ENCODE peak calls at places on chromosomes 2 and 18, in four cellular contexts. One of them, this sample, is unnamed.

GRCh38 chr2:15238028-15238427 is 323.1 kb downstream of the NBAS start:
- DNase-seq in HCT116: no peak
- DNase-seq in brain microvascular endothelial cell: no peak
- DNase-seq in upper lobe of right lung: no peak
- DNase-seq in this sample: no peak

GRCh38 chr2:207337234-207338219 is 171.8 kb upstream of the KLF7 start:
- DNase-seq in HCT116: peak
- DNase-seq in brain microvascular endothelial cell: peak
- DNase-seq in upper lobe of right lung: no peak
- DNase-seq in this sample: no peak

GRCh38 chr2:8249191-8249590 is 432.7 kb upstream of the ID2 start:
- DNase-seq in HCT116: no peak
- DNase-seq in brain microvascular endothelial cell: no peak
- DNase-seq in upper lobe of right lung: no peak
- DNase-seq in this sample: no peak

GRCh38 chr18:49875783-49876182 is 62.5 kb upstream of the ACAA2 start:
- DNase-seq in HCT116: no peak
- DNase-seq in brain microvascular endothelial cell: no peak
- DNase-seq in upper lobe of right lung: no peak
- DNase-seq in this sample: no peak

GRCh38 chr2:216082805-216083204 is 1.1 kb downstream of the TMEM169 start:
- DNase-seq in HCT116: no peak
- DNase-seq in brain microvascular endothelial cell: no peak
- DNase-seq in upper lobe of right lung: no peak
- DNase-seq in this sample: peak

GRCh38 chr2:98346259-98347236 is at the start of gene CNGA3:
- DNase-seq in HCT116: no peak
- DNase-seq in brain microvascular endothelial cell: no peak
- DNase-seq in upper lobe of right lung: peak
- DNase-seq in this sample: no peak

GRCh38 chr2:46036929-46037328 is 260.3 kb upstream of the EPAS1 start:
- DNase-seq in HCT116: no peak
- DNase-seq in brain microvascular endothelial cell: peak
- DNase-seq in upper lobe of right lung: no peak
- DNase-seq in this sample: no peak

GRCh38 chr2:70357076-70358071 is 55.5 kb upstream of the FAM136A start:
- DNase-seq in HCT116: no peak
- DNase-seq in brain microvascular endothelial cell: no peak
- DNase-seq in upper lobe of right lung: no peak
- DNase-seq in this sample: no peak

GRCh38 chr2:131431336-131431735 is 44.6 kb upstream of the TUBA3D start:
- DNase-seq in HCT116: no peak
- DNase-seq in brain microvascular endothelial cell: no peak
- DNase-seq in upper lobe of right lung: no peak
- DNase-seq in this sample: no peak

GRCh38 chr18:63098014-63098981 is 221.3 kb downstream of the BCL2 start:
- DNase-seq in HCT116: no peak
- DNase-seq in brain microvascular endothelial cell: no peak
- DNase-seq in upper lobe of right lung: no peak
- DNase-seq in this sample: no peak

GRCh38 chr2:209970271-209970670 is 32.2 kb upstream of the RPE start:
- DNase-seq in HCT116: no peak
- DNase-seq in brain microvascular endothelial cell: no peak
- DNase-seq in upper lobe of right lung: no peak
- DNase-seq in this sample: no peak

GRCh38 chr2:209960676-209961630 is 41.5 kb upstream of the RPE start:
- DNase-seq in HCT116: peak
- DNase-seq in brain microvascular endothelial cell: peak
- DNase-seq in upper lobe of right lung: no peak
- DNase-seq in this sample: no peak

GRCh38 chr2:209970711-209971110 is 31.7 kb upstream of the RPE start:
- DNase-seq in HCT116: no peak
- DNase-seq in brain microvascular endothelial cell: no peak
- DNase-seq in upper lobe of right lung: no peak
- DNase-seq in this sample: no peak

GRCh38 chr2:209969692-209970091 is 32.7 kb upstream of the RPE start:
- DNase-seq in HCT116: no peak
- DNase-seq in brain microvascular endothelial cell: no peak
- DNase-seq in upper lobe of right lung: no peak
- DNase-seq in this sample: no peak

DNA sequence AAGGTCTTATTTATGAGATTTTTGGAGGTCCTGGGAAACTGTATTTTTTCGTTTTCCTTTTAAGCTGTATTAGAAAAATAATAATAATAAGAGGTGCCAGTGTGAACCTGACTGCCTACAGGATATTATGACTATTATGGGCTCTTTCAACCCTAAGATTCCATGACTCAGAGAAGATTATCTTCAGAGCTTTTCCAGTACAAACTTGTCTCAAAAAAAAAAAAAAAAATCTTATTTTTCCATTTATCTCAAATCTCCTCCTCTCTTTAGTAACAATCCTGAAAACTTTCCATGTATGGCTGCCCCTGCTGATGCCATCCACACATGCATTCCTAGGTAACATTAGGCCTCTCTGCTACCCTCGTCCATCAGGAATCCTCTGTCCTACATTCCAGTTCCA is 36.7 kb upstream of the RPE start:
- DNase-seq in HCT116: no peak
- DNase-seq in brain microvascular endothelial cell: no peak
- DNase-seq in upper lobe of right lung: no peak
- DNase-seq in this sample: no peak
- H3K27ac ChIP-seq in HCT116: no peak
- H3K27ac ChIP-seq in brain microvascular endothelial cell: no peak
- H3K27ac ChIP-seq in upper lobe of right lung: no peak
- H3K27ac ChIP-seq in this sample: no peak

DNA sequence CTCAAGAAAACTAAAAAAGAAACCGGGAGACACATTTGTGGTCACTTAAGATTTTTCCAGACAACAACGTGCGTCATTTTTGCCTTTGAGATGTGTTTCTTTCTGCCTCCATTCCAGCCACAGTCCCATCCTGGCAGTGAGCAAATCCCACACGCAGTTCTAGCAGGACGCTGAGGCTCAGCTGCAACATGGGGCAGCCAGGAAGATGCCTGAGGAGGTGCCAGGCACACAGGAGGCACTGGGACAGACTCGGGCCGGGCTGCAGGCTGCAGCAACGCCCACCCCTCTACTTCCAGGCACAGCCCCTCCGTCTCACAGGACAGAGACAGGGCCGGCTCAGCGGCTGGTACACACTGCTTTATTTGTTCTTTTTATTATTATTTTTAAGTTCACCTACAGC is 13.1 kb downstream of the KLF11 start:
- DNase-seq in HCT116: no peak
- DNase-seq in brain microvascular endothelial cell: no peak
- DNase-seq in upper lobe of right lung: no peak
- DNase-seq in this sample: no peak
- H3K4me3 ChIP-seq in HCT116: peak
- H3K4me3 ChIP-seq in brain microvascular endothelial cell: no peak
- H3K4me3 ChIP-seq in upper lobe of right lung: no peak
- H3K4me3 ChIP-seq in this sample: no peak

GRCh38 chr18:11852048-11852341 is 782 bp downstream of the CHMP1B start:
- DNase-seq in HCT116: no peak
- DNase-seq in brain microvascular endothelial cell: no peak
- DNase-seq in upper lobe of right lung: no peak
- DNase-seq in this sample: no peak
- TF ChIP-seq CTCF in HCT116: no peak
- TF ChIP-seq CTCF in brain microvascular endothelial cell: no peak
- TF ChIP-seq CTCF in upper lobe of right lung: no peak
- TF ChIP-seq CTCF in this sample: no peak

DNA sequence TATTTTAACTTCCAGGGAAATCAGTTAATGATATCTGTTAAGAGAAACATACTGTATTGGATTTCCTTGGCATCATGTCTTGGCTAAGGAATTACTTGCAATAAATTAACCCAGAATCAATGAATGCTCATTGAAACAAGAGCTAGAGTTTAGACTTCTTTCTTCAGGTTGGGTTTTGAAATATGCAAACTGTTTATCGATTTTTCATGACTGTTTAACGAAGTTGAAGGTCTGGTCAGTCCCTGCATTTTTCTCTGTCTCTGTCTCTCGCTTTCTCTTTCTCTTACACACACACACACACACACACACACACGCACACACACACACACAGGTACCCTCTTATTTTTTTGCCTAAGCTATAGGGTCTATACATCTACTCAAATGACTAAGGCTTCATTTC is 981.0 kb downstream of the SUCLG1 start:
- DNase-seq in HCT116: no peak
- DNase-seq in brain microvascular endothelial cell: no peak
- DNase-seq in upper lobe of right lung: no peak
- DNase-seq in this sample: no peak
- H3K27ac ChIP-seq in HCT116: no peak
- H3K27ac ChIP-seq in brain microvascular endothelial cell: no peak
- H3K27ac ChIP-seq in upper lobe of right lung: no peak
- H3K27ac ChIP-seq in this sample: no peak

GRCh38 chr2:190407662-190408537 is at the start of gene MFSD6:
- DNase-seq in HCT116: no peak
- DNase-seq in brain microvascular endothelial cell: no peak
- DNase-seq in upper lobe of right lung: peak
- DNase-seq in this sample: peak

GRCh38 chr2:190405995-190406394 is 2.2 kb upstream of the MFSD6 start:
- DNase-seq in HCT116: no peak
- DNase-seq in brain microvascular endothelial cell: no peak
- DNase-seq in upper lobe of right lung: no peak
- DNase-seq in this sample: no peak

GRCh38 chr2:190406805-190407204 is 1.4 kb upstream of the MFSD6 start:
- DNase-seq in HCT116: no peak
- DNase-seq in brain microvascular endothelial cell: no peak
- DNase-seq in upper lobe of right lung: no peak
- DNase-seq in this sample: no peak

GRCh38 chr2:190408538-190409271 is 550 bp downstream of the MFSD6 start:
- DNase-seq in HCT116: peak
- DNase-seq in brain microvascular endothelial cell: no peak
- DNase-seq in upper lobe of right lung: peak
- DNase-seq in this sample: peak

GRCh38 chr2:190407246-190407661 is 901 bp upstream of the MFSD6 start:
- DNase-seq in HCT116: no peak
- DNase-seq in brain microvascular endothelial cell: no peak
- DNase-seq in upper lobe of right lung: no peak
- DNase-seq in this sample: no peak
- H3K4me3 ChIP-seq in HCT116: peak
- H3K4me3 ChIP-seq in brain microvascular endothelial cell: no peak
- H3K4me3 ChIP-seq in upper lobe of right lung: peak
- H3K4me3 ChIP-seq in this sample: peak

GRCh38 chr2:20469595-20469994 is 22.7 kb downstream of the RHOB start:
- DNase-seq in HCT116: no peak
- DNase-seq in brain microvascular endothelial cell: no peak
- DNase-seq in upper lobe of right lung: peak
- DNase-seq in this sample: no peak
- TF ChIP-seq CTCF in HCT116: no peak
- TF ChIP-seq CTCF in brain microvascular endothelial cell: no peak
- TF ChIP-seq CTCF in upper lobe of right lung: no peak
- TF ChIP-seq CTCF in this sample: no peak

GRCh38 chr2:239226677-239227076 is 174.1 kb downstream of the HDAC4 start:
- DNase-seq in HCT116: no peak
- DNase-seq in brain microvascular endothelial cell: no peak
- DNase-seq in upper lobe of right lung: no peak
- DNase-seq in this sample: no peak

GRCh38 chr2:239227661-239228371 is 173.0 kb downstream of the HDAC4 start:
- DNase-seq in HCT116: no peak
- DNase-seq in brain microvascular endothelial cell: no peak
- DNase-seq in upper lobe of right lung: no peak
- DNase-seq in this sample: no peak

GRCh38 chr2:239225921-239226561 is 174.8 kb downstream of the HDAC4 start:
- DNase-seq in HCT116: no peak
- DNase-seq in brain microvascular endothelial cell: peak
- DNase-seq in upper lobe of right lung: no peak
- DNase-seq in this sample: peak

GRCh38 chr2:239225456-239225855 is 175.4 kb downstream of the HDAC4 start:
- DNase-seq in HCT116: no peak
- DNase-seq in brain microvascular endothelial cell: no peak
- DNase-seq in upper lobe of right lung: no peak
- DNase-seq in this sample: no peak

GRCh38 chr2:239227111-239227581 is 173.7 kb downstream of the HDAC4 start:
- DNase-seq in HCT116: no peak
- DNase-seq in brain microvascular endothelial cell: no peak
- DNase-seq in upper lobe of right lung: no peak
- DNase-seq in this sample: no peak
- H3K27ac ChIP-seq in HCT116: peak
- H3K27ac ChIP-seq in brain microvascular endothelial cell: no peak
- H3K27ac ChIP-seq in upper lobe of right lung: peak
- H3K27ac ChIP-seq in this sample: peak

DNA sequence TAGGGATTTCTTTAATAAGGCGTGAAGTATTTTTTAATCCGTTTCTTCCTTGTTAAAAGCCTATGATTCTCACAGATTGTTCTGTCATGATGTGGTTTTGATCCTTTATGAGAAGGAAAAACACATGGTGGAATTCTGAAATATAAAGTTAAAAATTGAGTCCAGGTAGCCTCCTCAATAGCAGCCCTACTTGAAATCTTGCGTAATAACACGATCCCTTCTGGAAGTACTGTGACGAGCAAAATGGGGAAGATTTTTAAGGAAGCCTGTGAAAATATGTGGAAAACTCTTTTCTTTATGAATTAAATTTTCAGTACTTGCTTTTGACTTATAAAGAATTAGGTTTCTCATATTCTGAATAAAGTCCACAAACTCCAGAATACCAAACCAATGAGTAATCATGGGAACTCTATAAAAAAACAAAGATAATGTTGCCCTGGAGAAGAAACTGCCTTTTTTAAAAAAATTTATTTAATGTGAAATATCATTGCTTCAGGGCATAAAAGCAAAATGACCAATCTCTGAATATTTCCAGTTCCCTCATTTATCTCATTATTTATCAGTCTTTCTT is 476.4 kb upstream of the ZEB2 start:
- DNase-seq in HCT116: no peak
- DNase-seq in brain microvascular endothelial cell: no peak
- DNase-seq in upper lobe of right lung: no peak
- DNase-seq in this sample: no peak
- H3K4me3 ChIP-seq in HCT116: no peak
- H3K4me3 ChIP-seq in brain microvascular endothelial cell: no peak
- H3K4me3 ChIP-seq in upper lobe of right lung: no peak
- H3K4me3 ChIP-seq in this sample: no peak

DNA sequence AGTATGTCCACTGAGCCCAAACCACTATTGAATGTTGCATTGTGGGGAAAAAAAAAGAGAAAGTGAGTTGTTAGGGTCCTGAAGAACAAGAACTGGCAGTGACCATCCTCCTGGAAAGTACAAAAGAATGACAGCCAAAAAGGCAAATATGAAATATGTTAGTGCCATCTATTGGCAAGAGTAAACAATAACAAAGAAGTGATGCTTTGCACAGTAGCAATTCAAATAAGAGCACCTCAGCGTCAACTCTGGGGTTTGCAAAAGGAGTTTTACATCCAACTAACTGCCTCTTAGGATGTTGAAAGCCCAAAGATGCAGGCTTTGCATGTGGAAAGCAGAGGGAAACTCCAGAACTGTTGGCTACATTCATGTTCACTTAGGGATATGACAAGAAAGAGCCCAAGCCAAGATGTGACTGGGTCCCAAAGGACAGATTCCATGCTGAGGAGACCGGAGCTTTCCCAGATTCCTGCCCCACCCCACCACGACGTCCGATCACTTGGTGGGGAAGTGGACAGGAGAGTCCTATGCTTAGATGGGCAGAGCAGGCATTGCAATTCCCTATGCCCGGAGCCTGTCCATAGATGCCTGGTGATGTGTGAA is 15.6 kb downstream of the TRABD2A start:
- DNase-seq in HCT116: no peak
- DNase-seq in brain microvascular endothelial cell: no peak
- DNase-seq in upper lobe of right lung: no peak
- DNase-seq in this sample: no peak
- TF ChIP-seq CTCF in HCT116: peak
- TF ChIP-seq CTCF in brain microvascular endothelial cell: no peak
- TF ChIP-seq CTCF in upper lobe of right lung: peak
- TF ChIP-seq CTCF in this sample: peak

GRCh38 chr2:109029444-109030193 is 40.6 kb upstream of the EDAR start:
- DNase-seq in HCT116: no peak
- DNase-seq in brain microvascular endothelial cell: no peak
- DNase-seq in upper lobe of right lung: no peak
- DNase-seq in this sample: no peak
- H3K27ac ChIP-seq in HCT116: no peak
- H3K27ac ChIP-seq in brain microvascular endothelial cell: no peak
- H3K27ac ChIP-seq in upper lobe of right lung: no peak
- H3K27ac ChIP-seq in this sample: no peak